ENCODE peak calls at places on chromosome 5, in six cellular contexts. A is HepG2, I is H1, Z is GM12878, N is SK-N-SH, T is HCT116. J is an unnamed sample.

GRCh38 chr5:95941756-95942155 is 19.9 kb downstream of the ELL2 start:
- DNase-seq in A (no peak), I (no peak), Z (no peak), N (no peak), T (no peak), J (no peak)

GRCh38 chr5:4684946-4685345 is 455.2 kb upstream of the ADAMTS16 start:
- DNase-seq in A (no peak), I (no peak), Z (no peak), N (no peak), T (no peak), J (no peak)

GRCh38 chr5:177382423-177383029 is 1.7 kb upstream of the SLC34A1 start:
- DNase-seq in A (no peak), I (no peak), Z (no peak), N (peak), T (no peak), J (no peak)

GRCh38 chr5:170746081-170746951 is 37.2 kb upstream of the GABRP start:
- DNase-seq in A (no peak), I (no peak), Z (no peak), N (no peak), T (no peak), J (no peak)

GRCh38 chr5:103041071-103041676 is 78.8 kb downstream of the GIN1 start:
- DNase-seq in A (peak), I (no peak), Z (no peak), N (peak), T (peak), J (peak)

GRCh38 chr5:44795496-44795895 is 13.3 kb upstream of the MRPS30 start:
- DNase-seq in A (no peak), I (no peak), Z (no peak), N (no peak), T (no peak), J (peak)

GRCh38 chr5:56110646-56111403 is 116.1 kb upstream of the IL6ST start:
- DNase-seq in A (no peak), I (no peak), Z (no peak), N (no peak), T (no peak), J (no peak)

GRCh38 chr5:35851282-35851681 is 5.4 kb upstream of the IL7R start:
- DNase-seq in A (no peak), I (no peak), Z (no peak), N (no peak), T (no peak), J (peak)

GRCh38 chr5:133195250-133195649 is 143.4 kb downstream of the HSPA4 start:
- DNase-seq in A (no peak), I (no peak), Z (no peak), N (no peak), T (no peak), J (no peak)

GRCh38 chr5:109692852-109693251 is 3.1 kb downstream of the MAN2A1 start:
- DNase-seq in A (no peak), I (no peak), Z (no peak), N (no peak), T (no peak), J (no peak)

GRCh38 chr5:179309751-179310320 is 35.4 kb downstream of the ADAMTS2 start:
- DNase-seq in A (no peak), I (no peak), Z (no peak), N (no peak), T (no peak), J (no peak)

GRCh38 chr5:171757853-171758535 is 27.6 kb upstream of the SMIM23 start:
- DNase-seq in A (peak), I (no peak), Z (no peak), N (no peak), T (peak), J (no peak)

GRCh38 chr5:139820606-139821005 is 25.0 kb downstream of the PSD2 start:
- DNase-seq in A (no peak), I (no peak), Z (no peak), N (no peak), T (no peak), J (no peak)

GRCh38 chr5:2876183-2876582 is 124.7 kb upstream of the IRX2 start:
- DNase-seq in A (no peak), I (no peak), Z (no peak), N (no peak), T (no peak), J (no peak)

GRCh38 chr5:164422400-164422799 is 917.0 kb downstream of the MAT2B start:
- DNase-seq in A (peak), I (peak), Z (no peak), N (no peak), T (no peak), J (no peak)

GRCh38 chr5:175572922-175573321 is 84.9 kb upstream of the HRH2 start:
- DNase-seq in A (peak), I (no peak), Z (no peak), N (no peak), T (no peak), J (no peak)

GRCh38 chr5:95178046-95178651 is 106.7 kb downstream of the MCTP1 start:
- DNase-seq in A (peak), I (peak), Z (peak), N (no peak), T (peak), J (no peak)

GRCh38 chr5:73935719-73936118 is 309.7 kb downstream of the ARHGEF28 start:
- DNase-seq in A (no peak), I (no peak), Z (no peak), N (no peak), T (no peak), J (no peak)

GRCh38 chr5:27810458-27810857 is 772.1 kb upstream of the CDH9 start:
- DNase-seq in A (no peak), I (no peak), Z (no peak), N (no peak), T (no peak), J (no peak)

GRCh38 chr5:140540227-140540626 is 7.2 kb upstream of the EIF4EBP3 start:
- DNase-seq in A (no peak), I (no peak), Z (no peak), N (no peak), T (no peak), J (no peak)

GRCh38 chr5:57186194-57186593 is 12.3 kb downstream of the GPBP1 start:
- DNase-seq in A (no peak), I (no peak), Z (no peak), N (no peak), T (no peak), J (no peak)

GRCh38 chr5:3393122-3393963 is 202.3 kb upstream of the IRX1 start:
- DNase-seq in A (no peak), I (no peak), Z (no peak), N (no peak), T (no peak), J (no peak)

GRCh38 chr5:15234366-15234765 is 265.6 kb upstream of the FBXL7 start:
- DNase-seq in A (no peak), I (peak), Z (no peak), N (no peak), T (no peak), J (no peak)

GRCh38 chr5:55711531-55712022 is 547 bp downstream of the SLC38A9 start:
- DNase-seq in A (no peak), I (no peak), Z (no peak), N (no peak), T (no peak), J (no peak)

GRCh38 chr5:71883745-71884103 is 164.6 kb downstream of the CARTPT start:
- DNase-seq in A (no peak), I (no peak), Z (no peak), N (no peak), T (no peak), J (no peak)

GRCh38 chr5:71891856-71892255 is 172.8 kb downstream of the CARTPT start:
- DNase-seq in A (no peak), I (peak), Z (no peak), N (no peak), T (no peak), J (peak)

GRCh38 chr5:71891406-71891805 is 172.3 kb downstream of the CARTPT start:
- DNase-seq in A (no peak), I (no peak), Z (no peak), N (no peak), T (no peak), J (no peak)

GRCh38 chr5:71884926-71885325 is 165.9 kb downstream of the CARTPT start:
- DNase-seq in A (no peak), I (no peak), Z (no peak), N (no peak), T (no peak), J (no peak)

GRCh38 chr5:71887680-71888079 is 168.6 kb downstream of the CARTPT start:
- DNase-seq in A (peak), I (no peak), Z (peak), N (peak), T (peak), J (peak)
- TF ChIP-seq JUND in A (no peak), I (no peak), Z (no peak), N (no peak), T (no peak), J (no peak)

GRCh38 chr5:61686491-61687257 is 354.6 kb downstream of the ZSWIM6 start:
- DNase-seq in A (no peak), I (no peak), Z (no peak), N (no peak), T (no peak), J (no peak)

GRCh38 chr5:61683926-61684325 is 351.9 kb downstream of the ZSWIM6 start:
- DNase-seq in A (no peak), I (no peak), Z (no peak), N (no peak), T (no peak), J (no peak)

GRCh38 chr5:61687371-61687770 is 355.3 kb downstream of the ZSWIM6 start:
- DNase-seq in A (no peak), I (no peak), Z (no peak), N (no peak), T (no peak), J (no peak)
- TF ChIP-seq JUND in A (no peak), I (no peak), Z (no peak), N (no peak), T (no peak), J (no peak)

GRCh38 chr5:142494119-142494518 is 169.3 kb upstream of the SPRY4 start:
- DNase-seq in A (no peak), I (no peak), Z (no peak), N (no peak), T (no peak), J (no peak)

GRCh38 chr5:142501890-142502289 is 177.1 kb upstream of the SPRY4 start:
- DNase-seq in A (no peak), I (no peak), Z (no peak), N (no peak), T (no peak), J (no peak)

GRCh38 chr5:142495561-142495960 is 170.7 kb upstream of the SPRY4 start:
- DNase-seq in A (no peak), I (no peak), Z (no peak), N (no peak), T (no peak), J (no peak)

GRCh38 chr5:142500506-142500905 is 175.7 kb upstream of the SPRY4 start:
- DNase-seq in A (no peak), I (no peak), Z (no peak), N (no peak), T (no peak), J (no peak)

DNA sequence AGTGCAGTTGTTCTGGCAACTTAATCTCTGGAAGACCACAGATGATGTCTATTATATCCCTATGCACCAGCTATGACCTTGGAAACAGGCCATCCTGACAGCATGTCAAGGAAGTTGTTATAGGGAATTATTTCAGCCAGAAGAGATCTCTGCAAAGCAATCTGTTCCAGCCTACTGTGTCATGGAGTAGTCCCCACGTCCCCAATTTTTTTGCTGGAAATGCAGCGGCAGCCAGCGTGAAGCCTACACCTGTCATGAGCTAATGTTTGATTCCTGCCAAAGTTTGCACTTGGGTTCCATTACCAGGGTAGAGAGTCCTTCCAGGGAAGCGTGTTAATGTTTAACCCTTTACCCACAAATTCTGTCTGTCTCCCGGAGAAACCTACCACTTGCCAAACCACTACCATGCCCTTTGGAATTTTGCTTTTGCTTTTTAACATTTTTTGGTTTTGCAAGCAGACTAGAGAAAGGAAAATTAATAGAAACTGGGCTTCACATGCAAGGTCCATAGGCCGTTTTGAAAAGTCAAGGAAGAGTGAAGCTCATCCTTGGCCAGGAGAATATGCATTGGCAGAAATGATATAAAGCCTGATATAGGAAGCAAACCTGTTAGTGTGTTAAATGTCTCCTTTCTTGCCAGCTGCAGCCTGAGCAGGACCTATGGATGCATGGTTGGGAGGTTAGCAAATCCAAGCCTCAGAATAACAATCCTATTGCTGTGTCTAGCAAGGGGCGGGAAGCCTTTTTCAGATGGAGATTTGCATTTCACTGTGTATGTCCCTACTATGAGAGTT is 175.0 kb upstream of the SPRY4 start:
- DNase-seq in A (peak), I (no peak), Z (no peak), N (no peak), T (no peak), J (no peak)
- TF ChIP-seq JUND in A (no peak), I (no peak), Z (no peak), N (no peak), T (no peak), J (no peak)

GRCh38 chr5:138233280-138233679 is 20.2 kb upstream of the CDC23 start:
- DNase-seq in A (no peak), I (no peak), Z (no peak), N (no peak), T (no peak), J (no peak)

GRCh38 chr5:138234651-138235050 is 21.5 kb upstream of the CDC23 start:
- DNase-seq in A (no peak), I (no peak), Z (no peak), N (no peak), T (no peak), J (no peak)

GRCh38 chr5:138230261-138230660 is 17.1 kb upstream of the CDC23 start:
- DNase-seq in A (no peak), I (no peak), Z (no peak), N (peak), T (no peak), J (no peak)

GRCh38 chr5:138229387-138229786 is 16.3 kb upstream of the CDC23 start:
- DNase-seq in A (no peak), I (no peak), Z (no peak), N (no peak), T (no peak), J (no peak)

GRCh38 chr5:138230981-138231589 is 18.0 kb upstream of the CDC23 start:
- DNase-seq in A (peak), I (no peak), Z (no peak), N (no peak), T (no peak), J (peak)
- TF ChIP-seq JUND in A (no peak), I (no peak), Z (no peak), N (no peak), T (no peak), J (no peak)

GRCh38 chr5:107401470-107402085 is 269.2 kb downstream of the EFNA5 start:
- DNase-seq in A (no peak), I (no peak), Z (no peak), N (no peak), T (no peak), J (no peak)

GRCh38 chr5:107403561-107403960 is 267.2 kb downstream of the EFNA5 start:
- DNase-seq in A (no peak), I (no peak), Z (no peak), N (no peak), T (no peak), J (no peak)

GRCh38 chr5:107402881-107403280 is 267.9 kb downstream of the EFNA5 start:
- DNase-seq in A (no peak), I (no peak), Z (no peak), N (peak), T (no peak), J (no peak)

GRCh38 chr5:107408564-107408963 is 262.2 kb downstream of the EFNA5 start:
- DNase-seq in A (no peak), I (no peak), Z (no peak), N (no peak), T (no peak), J (no peak)

DNA sequence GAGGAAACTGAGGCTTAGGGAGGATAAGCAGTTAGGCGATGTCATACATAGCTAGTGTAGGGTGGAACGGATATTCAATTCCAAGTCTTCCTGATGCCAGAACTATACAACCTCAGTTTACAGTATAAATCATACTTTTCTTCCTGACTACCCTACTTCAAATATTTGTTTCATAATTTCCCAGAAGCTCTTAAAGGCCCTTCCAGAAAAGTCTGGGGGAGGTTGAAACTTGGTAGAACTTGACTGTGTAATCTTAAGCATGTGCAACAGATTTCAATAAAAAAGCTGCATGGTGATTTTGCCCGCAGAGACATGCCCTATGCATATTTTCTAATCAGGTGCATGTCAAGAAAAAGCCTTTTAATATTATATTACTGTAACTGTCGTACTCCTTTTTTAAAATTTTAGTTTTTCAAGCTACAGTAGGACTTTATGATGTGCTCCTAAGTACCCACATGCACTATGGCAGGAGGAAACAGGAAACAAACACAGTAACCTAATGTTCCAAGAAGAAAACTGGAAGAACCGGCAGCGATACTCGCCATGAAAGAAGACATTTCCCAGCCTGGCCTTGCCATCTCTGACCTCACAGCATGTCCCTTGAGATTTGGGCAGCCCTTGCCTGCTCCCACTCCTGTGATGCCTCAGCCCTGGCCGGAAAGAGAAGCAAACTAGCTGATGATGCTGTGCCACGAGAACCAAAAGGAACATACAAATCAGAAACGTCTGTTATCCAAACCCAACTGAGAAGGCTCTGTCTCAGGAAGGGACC is 266.0 kb downstream of the EFNA5 start:
- DNase-seq in A (no peak), I (no peak), Z (no peak), N (no peak), T (no peak), J (no peak)
- TF ChIP-seq JUND in A (no peak), I (no peak), Z (no peak), N (no peak), T (no peak), J (no peak)

DNA sequence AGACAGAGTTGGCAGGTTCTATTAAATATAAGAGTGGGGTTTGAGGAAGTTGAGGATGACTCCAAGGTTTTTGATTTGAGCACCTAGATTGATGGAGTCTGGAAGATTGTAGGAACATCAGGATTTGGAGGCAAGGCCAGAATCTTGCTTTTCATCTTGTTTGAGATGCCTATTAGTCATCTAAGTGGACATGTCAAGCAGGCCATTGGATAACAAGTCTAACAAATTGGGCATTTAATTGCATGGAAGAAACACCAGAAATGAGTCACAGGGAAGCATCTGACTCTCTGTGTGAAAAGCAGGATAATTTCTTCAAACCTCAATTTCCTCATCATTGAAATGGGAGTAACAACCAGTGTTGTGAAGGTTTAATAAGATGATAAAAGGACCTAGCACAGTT is 53.3 kb upstream of the ARL15 start:
- DNase-seq in A (no peak), I (no peak), Z (no peak), N (no peak), T (no peak), J (no peak)
- TF ChIP-seq JUND in A (no peak), I (no peak), Z (no peak), N (peak), T (no peak), J (no peak)

GRCh38 chr5:16952968-16953671 is 17.0 kb upstream of the MYO10 start:
- DNase-seq in A (peak), I (no peak), Z (no peak), N (no peak), T (no peak), J (no peak)
- TF ChIP-seq JUND in A (no peak), I (no peak), Z (no peak), N (no peak), T (no peak), J (no peak)

J was measured in T47D.